ENCODE peak calls at places on chromosomes 2 and 18, in seven cellular contexts. W, T, J, A, L, H and N are unnamed samples.

GRCh38 chr2:60569680-60570111 is 16.2 kb upstream of the BCL11A start:
- DNase-seq in W (no peak), T (no peak), J (no peak), A (no peak), L (no peak), H (no peak), N (no peak)

GRCh38 chr2:64447317-64448060 is 6.5 kb upstream of the LGALSL start:
- DNase-seq in W (no peak), T (no peak), J (no peak), A (no peak), L (no peak), H (no peak), N (no peak)

GRCh38 chr2:124879615-124880014 is 854.5 kb downstream of the CNTNAP5 start:
- DNase-seq in W (no peak), T (no peak), J (no peak), A (no peak), L (no peak), H (no peak), N (no peak)

GRCh38 chr2:44342854-44343253 is 18.4 kb downstream of the PREPL start:
- DNase-seq in W (no peak), T (no peak), J (no peak), A (no peak), L (no peak), H (no peak), N (peak)

GRCh38 chr2:57798346-57798745 is 248.3 kb upstream of the VRK2 start:
- DNase-seq in W (no peak), T (no peak), J (no peak), A (no peak), L (no peak), H (no peak), N (no peak)

GRCh38 chr2:8418721-8419120 is 263.1 kb upstream of the ID2 start:
- DNase-seq in W (no peak), T (no peak), J (no peak), A (no peak), L (no peak), H (no peak), N (no peak)

GRCh38 chr2:240648155-240648649 is 22.9 kb downstream of the GPR35 start:
- DNase-seq in W (no peak), T (no peak), J (no peak), A (no peak), L (no peak), H (no peak), N (no peak)

GRCh38 chr18:10661333-10661732 is 135.5 kb downstream of the NAPG start:
- DNase-seq in W (no peak), T (no peak), J (no peak), A (no peak), L (no peak), H (no peak), N (no peak)

GRCh38 chr2:160156084-160156483 is 44.0 kb downstream of the ITGB6 start:
- DNase-seq in W (no peak), T (no peak), J (no peak), A (no peak), L (no peak), H (no peak), N (no peak)

GRCh38 chr18:77132369-77133050 is at the start of gene MBP:
- DNase-seq in W (peak), T (no peak), J (peak), A (peak), L (no peak), H (peak), N (peak)

GRCh38 chr2:39511219-39511785 is 74.2 kb upstream of the MAP4K3 start:
- DNase-seq in W (no peak), T (no peak), J (no peak), A (no peak), L (no peak), H (no peak), N (no peak)

GRCh38 chr2:226721541-226721940 is 78.1 kb downstream of the IRS1 start:
- DNase-seq in W (no peak), T (no peak), J (no peak), A (no peak), L (no peak), H (no peak), N (no peak)

GRCh38 chr2:102350118-102350793 is 5.3 kb upstream of the IL18R1 start:
- DNase-seq in W (no peak), T (no peak), J (no peak), A (no peak), L (no peak), H (no peak), N (no peak)

GRCh38 chr2:100606740-100607343 is 44.0 kb downstream of the PDCL3 start:
- DNase-seq in W (peak), T (no peak), J (peak), A (no peak), L (no peak), H (peak), N (no peak)

GRCh38 chr2:189076131-189076530 is 102.0 kb downstream of the COL3A1 start:
- DNase-seq in W (no peak), T (no peak), J (no peak), A (no peak), L (no peak), H (no peak), N (no peak)

GRCh38 chr18:30487962-30488361 is 554.6 kb downstream of the DSC3 start:
- DNase-seq in W (no peak), T (no peak), J (no peak), A (no peak), L (no peak), H (no peak), N (no peak)

GRCh38 chr2:80086831-80087230 is 217.7 kb downstream of the LRRTM1 start:
- DNase-seq in W (no peak), T (no peak), J (no peak), A (no peak), L (no peak), H (no peak), N (no peak)

GRCh38 chr18:79952996-79953559 is 1.6 kb upstream of the SLC66A2 start:
- DNase-seq in W (no peak), T (no peak), J (no peak), A (no peak), L (no peak), H (no peak), N (peak)

GRCh38 chr2:43341959-43342757 is 115.8 kb upstream of the ZFP36L2 start:
- DNase-seq in W (no peak), T (no peak), J (no peak), A (no peak), L (no peak), H (no peak), N (no peak)

GRCh38 chr2:39741871-39742270 is 37.2 kb downstream of the THUMPD2 start:
- DNase-seq in W (no peak), T (no peak), J (no peak), A (no peak), L (no peak), H (no peak), N (no peak)

GRCh38 chr18:27825735-27826477 is 351.0 kb downstream of the CDH2 start:
- DNase-seq in W (no peak), T (no peak), J (no peak), A (no peak), L (no peak), H (no peak), N (no peak)

GRCh38 chr2:239757154-239757760 is 267.9 kb downstream of the NDUFA10 start:
- DNase-seq in W (no peak), T (no peak), J (no peak), A (no peak), L (no peak), H (no peak), N (no peak)

GRCh38 chr2:134217924-134218323 is 35.9 kb upstream of the MGAT5 start:
- DNase-seq in W (peak), T (no peak), J (no peak), A (no peak), L (no peak), H (no peak), N (no peak)

GRCh38 chr18:74745658-74746403 is 148.2 kb downstream of the ZNF407 start:
- DNase-seq in W (no peak), T (no peak), J (no peak), A (no peak), L (no peak), H (peak), N (no peak)

GRCh38 chr2:46487667-46488333 is 8.4 kb downstream of the TMEM247 start:
- DNase-seq in W (no peak), T (no peak), J (no peak), A (no peak), L (peak), H (peak), N (peak)

GRCh38 chr2:159714586-159714930 is 2.3 kb downstream of the MARCHF7 start:
- DNase-seq in W (no peak), T (no peak), J (no peak), A (no peak), L (no peak), H (no peak), N (no peak)

GRCh38 chr2:227862227-227862740 is 9.1 kb upstream of the DAW1 start:
- DNase-seq in W (peak), T (no peak), J (peak), A (no peak), L (no peak), H (no peak), N (no peak)

GRCh38 chr18:13612111-13612997 is 114.0 kb downstream of the FAM210A start:
- DNase-seq in W (peak), T (no peak), J (peak), A (peak), L (no peak), H (no peak), N (peak)

GRCh38 chr2:177666408-177666807 is 273.8 kb downstream of the AGPS start:
- DNase-seq in W (no peak), T (no peak), J (no peak), A (no peak), L (no peak), H (no peak), N (no peak)

GRCh38 chr18:49247786-49248185 is 212.7 kb downstream of the DYM start:
- DNase-seq in W (no peak), T (no peak), J (no peak), A (no peak), L (no peak), H (no peak), N (no peak)

GRCh38 chr2:8229546-8229986 is 452.3 kb upstream of the ID2 start:
- DNase-seq in W (peak), T (peak), J (peak), A (no peak), L (no peak), H (no peak), N (peak)

GRCh38 chr2:101520246-101520645 is 45.3 kb upstream of the RFX8 start:
- DNase-seq in W (no peak), T (no peak), J (no peak), A (no peak), L (no peak), H (no peak), N (no peak)

GRCh38 chr2:157245441-157246211 is 11.9 kb upstream of the GALNT5 start:
- DNase-seq in W (no peak), T (no peak), J (no peak), A (no peak), L (no peak), H (no peak), N (no peak)

GRCh38 chr18:6731197-6731596 is 1.7 kb downstream of the ARHGAP28 start:
- DNase-seq in W (no peak), T (no peak), J (no peak), A (no peak), L (no peak), H (no peak), N (no peak)

GRCh38 chr2:20925265-20925889 is 102.5 kb upstream of the LDAH start:
- DNase-seq in W (no peak), T (no peak), J (no peak), A (no peak), L (no peak), H (no peak), N (no peak)